ENCODE peak calls at places on chromosomes 12 and 14, in eight cellular contexts. One of them, this sample, is unnamed.

GRCh38 chr14:49339130-49339529 is 247.1 kb downstream of the RPS29 start:
- DNase-seq in astrocyte of the cerebellum: no peak
- DNase-seq in IMR-90: no peak
- DNase-seq in dorsolateral prefrontal cortex: no peak
- DNase-seq in transverse colon: no peak
- DNase-seq in upper lobe of right lung: no peak
- DNase-seq in RWPE2: no peak
- DNase-seq in choroid plexus epithelial cell: no peak
- DNase-seq in this sample: no peak

GRCh38 chr14:73771848-73772705 is 57.9 kb upstream of the PNMA1 start:
- DNase-seq in transverse colon: peak; percentile 84
- DNase-seq in dorsolateral prefrontal cortex: no peak
- DNase-seq in astrocyte of the cerebellum: no peak
- DNase-seq in IMR-90: peak; percentile 86
- DNase-seq in upper lobe of right lung: peak; percentile 86
- DNase-seq in RWPE2: peak; percentile 88
- DNase-seq in choroid plexus epithelial cell: peak; percentile 88
- DNase-seq in this sample: no peak

GRCh38 chr12:52121848-52122838 is 42.6 kb downstream of the SMIM41 start:
- DNase-seq in dorsolateral prefrontal cortex: peak; percentile 67
- DNase-seq in RWPE2: no peak
- DNase-seq in IMR-90: peak; percentile 58
- DNase-seq in astrocyte of the cerebellum: no peak
- DNase-seq in choroid plexus epithelial cell: peak; percentile 67
- DNase-seq in transverse colon: peak; percentile 69
- DNase-seq in upper lobe of right lung: peak; percentile 82
- DNase-seq in this sample: no peak

GRCh38 chr12:1279050-1279449 is 288.0 kb downstream of the ERC1 start:
- DNase-seq in choroid plexus epithelial cell: peak; percentile 28
- DNase-seq in dorsolateral prefrontal cortex: no peak
- DNase-seq in astrocyte of the cerebellum: no peak
- DNase-seq in transverse colon: no peak
- DNase-seq in upper lobe of right lung: no peak
- DNase-seq in IMR-90: no peak
- DNase-seq in RWPE2: no peak
- DNase-seq in this sample: no peak

GRCh38 chr12:71799105-71799504 is 40.5 kb upstream of the TBC1D15 start:
- DNase-seq in choroid plexus epithelial cell: peak; percentile 39
- DNase-seq in astrocyte of the cerebellum: no peak
- DNase-seq in RWPE2: no peak
- DNase-seq in dorsolateral prefrontal cortex: no peak
- DNase-seq in transverse colon: no peak
- DNase-seq in upper lobe of right lung: no peak
- DNase-seq in IMR-90: peak; percentile 59
- DNase-seq in this sample: no peak

GRCh38 chr12:57456145-57456700 is 1.1 kb downstream of the INHBE start:
- DNase-seq in IMR-90: peak; percentile 44
- DNase-seq in choroid plexus epithelial cell: peak; percentile 56
- DNase-seq in dorsolateral prefrontal cortex: no peak
- DNase-seq in astrocyte of the cerebellum: no peak
- DNase-seq in RWPE2: no peak
- DNase-seq in transverse colon: no peak
- DNase-seq in upper lobe of right lung: no peak
- DNase-seq in this sample: no peak

GRCh38 chr14:103880334-103880985 is 33.1 kb upstream of the PPP1R13B start:
- DNase-seq in IMR-90: peak; percentile 51
- DNase-seq in dorsolateral prefrontal cortex: no peak
- DNase-seq in astrocyte of the cerebellum: peak; percentile 54
- DNase-seq in transverse colon: peak; percentile 72
- DNase-seq in RWPE2: no peak
- DNase-seq in choroid plexus epithelial cell: peak; percentile 66
- DNase-seq in upper lobe of right lung: peak; percentile 92
- DNase-seq in this sample: peak; percentile 31

GRCh38 chr12:89183985-89184435 is 168.3 kb downstream of the DUSP6 start:
- DNase-seq in choroid plexus epithelial cell: peak; percentile 85
- DNase-seq in IMR-90: peak; percentile 72
- DNase-seq in dorsolateral prefrontal cortex: no peak
- DNase-seq in astrocyte of the cerebellum: no peak
- DNase-seq in transverse colon: peak; percentile 15
- DNase-seq in upper lobe of right lung: peak; percentile 60
- DNase-seq in RWPE2: no peak
- DNase-seq in this sample: peak; percentile 61

GRCh38 chr12:31215521-31216232 is 110.3 kb downstream of the SINHCAF start:
- DNase-seq in astrocyte of the cerebellum: no peak
- DNase-seq in RWPE2: no peak
- DNase-seq in upper lobe of right lung: peak; percentile 63
- DNase-seq in transverse colon: no peak
- DNase-seq in IMR-90: no peak
- DNase-seq in choroid plexus epithelial cell: no peak
- DNase-seq in dorsolateral prefrontal cortex: no peak
- DNase-seq in this sample: no peak

GRCh38 chr14:38578278-38578681 is 322.4 kb upstream of the CLEC14A start:
- DNase-seq in astrocyte of the cerebellum: no peak
- DNase-seq in choroid plexus epithelial cell: peak; percentile 52
- DNase-seq in transverse colon: no peak
- DNase-seq in upper lobe of right lung: no peak
- DNase-seq in RWPE2: no peak
- DNase-seq in IMR-90: no peak
- DNase-seq in dorsolateral prefrontal cortex: no peak
- DNase-seq in this sample: peak; percentile 87

GRCh38 chr14:101248056-101248725 is 313.1 kb upstream of the DIO3 start:
- DNase-seq in RWPE2: peak; percentile 60
- DNase-seq in IMR-90: no peak
- DNase-seq in dorsolateral prefrontal cortex: no peak
- DNase-seq in astrocyte of the cerebellum: no peak
- DNase-seq in choroid plexus epithelial cell: no peak
- DNase-seq in upper lobe of right lung: no peak
- DNase-seq in transverse colon: no peak
- DNase-seq in this sample: no peak

GRCh38 chr14:55077155-55077554 is 25.7 kb downstream of the MAPK1IP1L start:
- DNase-seq in RWPE2: peak; percentile 76
- DNase-seq in dorsolateral prefrontal cortex: no peak
- DNase-seq in IMR-90: no peak
- DNase-seq in astrocyte of the cerebellum: no peak
- DNase-seq in transverse colon: peak; percentile 37
- DNase-seq in choroid plexus epithelial cell: peak; percentile 51
- DNase-seq in upper lobe of right lung: no peak
- DNase-seq in this sample: no peak

GRCh38 chr14:96108061-96108795 is 69.1 kb downstream of the C14orf132 start:
- DNase-seq in RWPE2: peak; percentile 30
- DNase-seq in transverse colon: no peak
- DNase-seq in dorsolateral prefrontal cortex: no peak
- DNase-seq in choroid plexus epithelial cell: no peak
- DNase-seq in IMR-90: no peak
- DNase-seq in upper lobe of right lung: no peak
- DNase-seq in astrocyte of the cerebellum: no peak
- DNase-seq in this sample: no peak

GRCh38 chr14:69010632-69011031 is 31.5 kb upstream of the ACTN1 start:
- DNase-seq in astrocyte of the cerebellum: no peak
- DNase-seq in upper lobe of right lung: no peak
- DNase-seq in choroid plexus epithelial cell: no peak
- DNase-seq in dorsolateral prefrontal cortex: no peak
- DNase-seq in IMR-90: no peak
- DNase-seq in transverse colon: peak; percentile 25
- DNase-seq in RWPE2: no peak
- DNase-seq in this sample: no peak

GRCh38 chr12:106248177-106248848 is 493 bp upstream of the CKAP4 start:
- DNase-seq in RWPE2: peak; percentile 65
- DNase-seq in astrocyte of the cerebellum: no peak
- DNase-seq in dorsolateral prefrontal cortex: peak; percentile 56
- DNase-seq in upper lobe of right lung: peak; percentile 79
- DNase-seq in choroid plexus epithelial cell: peak; percentile 80
- DNase-seq in transverse colon: peak; percentile 69
- DNase-seq in IMR-90: peak; percentile 81
- DNase-seq in this sample: no peak

GRCh38 chr14:68756071-68756481 is 36.8 kb downstream of the ZFP36L1 start:
- DNase-seq in transverse colon: no peak
- DNase-seq in RWPE2: no peak
- DNase-seq in upper lobe of right lung: no peak
- DNase-seq in IMR-90: no peak
- DNase-seq in choroid plexus epithelial cell: no peak
- DNase-seq in dorsolateral prefrontal cortex: no peak
- DNase-seq in astrocyte of the cerebellum: no peak
- DNase-seq in this sample: no peak

GRCh38 chr12:93908846-93909592 is 231.8 kb downstream of the CRADD start:
- DNase-seq in upper lobe of right lung: no peak
- DNase-seq in astrocyte of the cerebellum: no peak
- DNase-seq in choroid plexus epithelial cell: peak; percentile 16
- DNase-seq in RWPE2: no peak
- DNase-seq in IMR-90: no peak
- DNase-seq in dorsolateral prefrontal cortex: no peak
- DNase-seq in transverse colon: peak; percentile 51
- DNase-seq in this sample: no peak

GRCh38 chr14:102717211-102717610 is 60.0 kb upstream of the TRAF3 start:
- DNase-seq in dorsolateral prefrontal cortex: no peak
- DNase-seq in upper lobe of right lung: no peak
- DNase-seq in RWPE2: no peak
- DNase-seq in IMR-90: no peak
- DNase-seq in choroid plexus epithelial cell: no peak
- DNase-seq in astrocyte of the cerebellum: no peak
- DNase-seq in transverse colon: no peak
- DNase-seq in this sample: no peak

DNA sequence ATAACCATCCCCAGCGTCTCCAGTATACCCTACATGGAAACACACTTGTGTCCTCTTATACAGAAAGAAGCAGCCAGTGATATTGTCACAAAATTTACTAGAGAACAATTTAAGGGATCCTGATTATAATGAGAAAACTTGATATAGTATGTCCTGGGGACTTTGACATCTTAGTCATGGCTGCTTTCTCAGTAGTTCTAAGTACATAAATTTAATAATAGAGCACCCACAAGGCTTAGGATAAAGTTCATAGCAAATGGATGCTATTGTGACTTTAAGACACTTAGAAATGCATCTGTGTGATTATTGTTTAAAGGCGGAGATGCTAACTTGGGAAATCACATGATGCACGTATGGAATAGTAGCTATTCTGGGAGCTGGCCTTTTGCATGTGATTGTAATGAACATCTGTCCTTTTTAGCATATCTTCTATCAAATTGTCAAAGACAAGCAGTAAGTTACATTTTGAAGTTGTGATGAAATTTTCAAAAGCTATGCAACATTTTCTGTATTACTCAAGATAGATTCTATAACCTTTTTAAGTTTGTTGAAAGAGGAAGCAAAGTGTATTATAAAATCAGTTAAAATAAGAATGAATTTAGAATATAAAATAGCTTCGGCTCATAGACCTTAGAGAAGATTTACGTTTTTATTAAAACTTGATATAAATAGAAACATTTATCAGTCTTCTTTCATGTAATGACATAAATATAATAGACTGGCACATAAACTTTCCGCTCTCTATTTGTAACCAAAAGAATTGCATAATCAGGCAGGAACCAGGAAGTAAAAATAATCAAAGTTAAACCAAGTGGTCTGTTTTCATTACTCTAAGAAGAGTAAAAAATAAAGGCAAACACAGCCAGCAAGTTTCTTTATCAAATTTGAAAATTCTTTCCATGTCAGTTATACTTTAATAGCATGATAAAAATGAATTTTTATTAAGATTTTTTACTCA is 46.6 kb upstream of the ATP2A2 start:
- DNase-seq in transverse colon: no peak
- DNase-seq in dorsolateral prefrontal cortex: no peak
- DNase-seq in astrocyte of the cerebellum: no peak
- DNase-seq in IMR-90: no peak
- DNase-seq in RWPE2: no peak
- DNase-seq in upper lobe of right lung: no peak
- DNase-seq in choroid plexus epithelial cell: peak; percentile 50
- DNase-seq in this sample: no peak
- H3K4me3 ChIP-seq in transverse colon: no peak overlapping the region
- H3K4me3 ChIP-seq in dorsolateral prefrontal cortex: no peak overlapping the region
- H3K4me3 ChIP-seq in astrocyte of the cerebellum: no peak overlapping the region
- H3K4me3 ChIP-seq in IMR-90: no peak overlapping the region
- H3K4me3 ChIP-seq in RWPE2: no peak overlapping the region
- H3K4me3 ChIP-seq in upper lobe of right lung: no peak overlapping the region
- H3K4me3 ChIP-seq in choroid plexus epithelial cell: no peak overlapping the region
- H3K4me3 ChIP-seq in this sample: no peak overlapping the region

DNA sequence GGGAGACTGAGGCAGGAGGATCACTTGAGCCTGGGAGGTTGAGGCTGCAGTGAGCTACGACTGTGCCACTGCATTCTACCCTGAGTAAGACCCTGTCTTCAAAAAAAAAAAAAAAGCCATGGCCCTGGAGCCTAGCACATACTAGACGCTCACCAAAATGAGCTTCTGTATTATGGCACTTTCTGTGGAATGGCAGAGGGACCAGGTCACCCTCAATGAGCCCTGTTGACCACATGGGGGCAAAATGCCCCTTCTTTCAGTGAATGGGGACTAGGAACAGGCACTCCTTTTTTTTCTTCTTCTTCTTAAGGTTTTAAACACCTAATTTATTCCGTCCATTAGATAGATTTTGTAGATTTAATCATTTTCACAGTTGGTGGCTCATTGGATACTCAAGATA is 50.5 kb downstream of the FAM222A start:
- DNase-seq in dorsolateral prefrontal cortex: no peak
- DNase-seq in transverse colon: no peak
- DNase-seq in IMR-90: no peak
- DNase-seq in astrocyte of the cerebellum: no peak
- DNase-seq in RWPE2: no peak
- DNase-seq in upper lobe of right lung: no peak
- DNase-seq in choroid plexus epithelial cell: no peak
- DNase-seq in this sample: no peak
- TF ChIP-seq CTCF in dorsolateral prefrontal cortex: no peak
- TF ChIP-seq CTCF in transverse colon: no peak
- TF ChIP-seq CTCF in IMR-90: no peak
- TF ChIP-seq CTCF in astrocyte of the cerebellum: no peak
- TF ChIP-seq CTCF in RWPE2: peak; percentile 23
- TF ChIP-seq CTCF in upper lobe of right lung: no peak
- TF ChIP-seq CTCF in choroid plexus epithelial cell: no peak
- TF ChIP-seq CTCF in this sample: no peak

DNA sequence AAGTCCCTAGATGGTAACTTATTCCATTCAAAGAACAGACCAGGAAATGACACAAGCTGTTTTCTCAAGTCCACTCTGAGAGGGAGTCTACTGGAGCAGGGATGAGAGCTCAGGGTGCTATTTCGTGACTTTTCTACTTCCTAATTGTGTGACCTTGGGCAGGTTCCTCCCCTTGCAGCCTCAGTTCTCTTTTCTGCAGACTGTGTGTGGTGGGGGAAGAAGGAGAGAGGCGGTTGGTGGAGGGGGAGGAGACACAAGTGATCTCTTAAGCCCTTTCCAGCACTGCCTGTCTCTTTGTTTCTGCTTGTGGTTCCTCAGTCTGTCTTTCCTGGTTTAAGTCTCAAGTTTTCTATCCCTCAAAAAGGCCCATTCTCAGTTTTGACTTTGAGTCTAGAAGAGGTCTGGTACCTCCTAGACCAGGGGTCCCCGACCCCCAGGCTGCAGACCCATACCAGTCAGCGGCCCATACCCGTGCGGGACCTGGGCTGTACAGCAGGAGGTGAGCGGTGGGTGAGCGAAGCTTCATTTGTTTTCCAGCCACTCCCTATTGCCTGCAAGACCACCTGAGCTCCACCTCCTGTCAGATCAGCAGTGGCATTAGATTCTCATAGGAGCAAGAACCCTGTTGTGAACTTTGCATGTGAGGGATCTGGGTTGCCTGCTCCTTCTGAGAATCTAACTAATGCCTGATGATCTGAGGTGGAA is 10.7 kb downstream of the FGF6 start:
- DNase-seq in astrocyte of the cerebellum: no peak
- DNase-seq in upper lobe of right lung: no peak
- DNase-seq in IMR-90: no peak
- DNase-seq in RWPE2: no peak
- DNase-seq in transverse colon: no peak
- DNase-seq in choroid plexus epithelial cell: no peak
- DNase-seq in dorsolateral prefrontal cortex: no peak
- DNase-seq in this sample: no peak
- H3K4me3 ChIP-seq in astrocyte of the cerebellum: no peak overlapping the region
- H3K4me3 ChIP-seq in upper lobe of right lung: no peak overlapping the region
- H3K4me3 ChIP-seq in IMR-90: no peak overlapping the region
- H3K4me3 ChIP-seq in RWPE2: no peak overlapping the region
- H3K4me3 ChIP-seq in transverse colon: no peak overlapping the region
- H3K4me3 ChIP-seq in choroid plexus epithelial cell: no peak overlapping the region
- H3K4me3 ChIP-seq in dorsolateral prefrontal cortex: no peak overlapping the region
- H3K4me3 ChIP-seq in this sample: no peak overlapping the region

GRCh38 chr12:14665354-14666348 is 30.7 kb downstream of the GUCY2C start:
- DNase-seq in dorsolateral prefrontal cortex: no peak
- DNase-seq in transverse colon: no peak
- DNase-seq in upper lobe of right lung: no peak
- DNase-seq in astrocyte of the cerebellum: no peak
- DNase-seq in RWPE2: no peak
- DNase-seq in choroid plexus epithelial cell: no peak
- DNase-seq in IMR-90: no peak
- DNase-seq in this sample: no peak
- TF ChIP-seq CTCF in dorsolateral prefrontal cortex: no peak
- TF ChIP-seq CTCF in transverse colon: no peak
- TF ChIP-seq CTCF in upper lobe of right lung: no peak
- TF ChIP-seq CTCF in astrocyte of the cerebellum: no peak
- TF ChIP-seq CTCF in RWPE2: no peak
- TF ChIP-seq CTCF in choroid plexus epithelial cell: no peak
- TF ChIP-seq CTCF in IMR-90: no peak
- TF ChIP-seq CTCF in this sample: no peak